ENCODE peak calls at places on chromosomes 7 and 10, in four cellular contexts. V is PC-3, W is H54, N is pulmonary artery endothelial cell. I is an unnamed sample.

GRCh38 chr7:69893915-69894314 is 295.6 kb downstream of the AUTS2 start:
- DNase-seq in W (no peak), N (no peak), V (no peak), I (no peak)

GRCh38 chr10:123149568-123150228 is 1.8 kb downstream of the HMX2 start:
- DNase-seq in V (no peak), N (no peak), W (no peak), I (no peak)

GRCh38 chr10:126350216-126350992 is 37.9 kb downstream of the ADAM12 start:
- DNase-seq in V (peak), W (peak), N (no peak), I (no peak)

GRCh38 chr10:126458453-126458852 is 70.2 kb upstream of the ADAM12 start:
- DNase-seq in V (peak), N (no peak), W (peak), I (no peak)

GRCh38 chr7:79282882-79283602 is 170.4 kb downstream of the MAGI2 start:
- DNase-seq in V (peak), W (no peak), N (no peak), I (no peak)

GRCh38 chr7:88204525-88205103 is 15.2 kb downstream of the SRI start:
- DNase-seq in N (no peak), V (no peak), W (no peak), I (no peak)

GRCh38 chr7:140003913-140004382 is 58.8 kb downstream of the PARP12 start:
- DNase-seq in V (peak), W (peak), N (peak), I (no peak)

GRCh38 chr7:21675255-21675654 is 132.4 kb downstream of the DNAH11 start:
- DNase-seq in V (no peak), W (no peak), N (no peak), I (no peak)

GRCh38 chr7:74449809-74450397 is 3.8 kb upstream of the GTF2IRD1 start:
- DNase-seq in W (peak), N (peak), V (peak), I (no peak)

GRCh38 chr10:60208676-60209269 is 180.9 kb downstream of the ANK3 start:
- DNase-seq in N (peak), V (peak), W (no peak), I (no peak)

GRCh38 chr10:91006001-91006751 is 85.3 kb upstream of the ANKRD1 start:
- DNase-seq in V (peak), N (peak), W (peak), I (no peak)

GRCh38 chr10:113041841-113042745 is 92.0 kb downstream of the TCF7L2 start:
- DNase-seq in W (no peak), V (peak), N (no peak), I (no peak)

GRCh38 chr7:21077602-21078001 is 290.9 kb upstream of the SP8 start:
- DNase-seq in N (no peak), V (peak), W (no peak), I (no peak)

GRCh38 chr7:157547102-157547501 is 210.3 kb downstream of the DNAJB6 start:
- DNase-seq in W (no peak), N (no peak), V (no peak), I (no peak)

GRCh38 chr10:133089461-133089800 is 1.7 kb downstream of the ADGRA1 start:
- DNase-seq in N (no peak), V (no peak), W (no peak), I (no peak)

GRCh38 chr10:97572214-97572989 is at the start of gene ANKRD2:
- DNase-seq in W (peak), V (peak), N (peak), I (peak)

GRCh38 chr10:71548494-71548846 is 151.8 kb downstream of the CDH23 start:
- DNase-seq in N (no peak), V (peak), W (peak), I (no peak)